ENCODE peak calls at places on chromosomes 16 and 17, in four cellular contexts. O, T, K and U are unnamed samples.

GRCh38 chr17:35801583-35802224 is 6.3 kb upstream of the MMP28 start:
- DNase-seq in O (peak), T (peak), K (peak), U (no peak)

GRCh38 chr17:65584604-65585521 is 23.4 kb upstream of the AXIN2 start:
- DNase-seq in O (no peak), T (no peak), K (peak), U (no peak)

GRCh38 chr16:27127293-27127692 is 60.6 kb downstream of the C16orf82 start:
- DNase-seq in O (no peak), T (no peak), K (no peak), U (no peak)

GRCh38 chr16:28063047-28063521 is 430 bp downstream of the GSG1L start:
- DNase-seq in O (no peak), T (no peak), K (no peak), U (no peak)

GRCh38 chr17:13160281-13160680 is 142.5 kb upstream of the ELAC2 start:
- DNase-seq in O (no peak), T (no peak), K (no peak), U (no peak)

GRCh38 chr17:18229771-18230170 is 4.3 kb downstream of the LLGL1 start:
- DNase-seq in O (no peak), T (no peak), K (no peak), U (no peak)

GRCh38 chr17:34736611-34737010 is 157.2 kb downstream of the TMEM132E start:
- DNase-seq in O (no peak), T (no peak), K (no peak), U (no peak)

GRCh38 chr16:19168173-19169080 is at the start of gene SYT17:
- DNase-seq in O (no peak), T (no peak), K (peak), U (no peak)

GRCh38 chr16:50086176-50086575 is 20.4 kb downstream of the HEATR3 start:
- DNase-seq in O (no peak), T (no peak), K (no peak), U (no peak)

GRCh38 chr17:81814748-81815645 is 11.0 kb downstream of the GCGR start:
- DNase-seq in O (no peak), T (no peak), K (no peak), U (no peak)

GRCh38 chr16:715448-716249 is 731 bp downstream of the METRN start:
- DNase-seq in O (peak), T (no peak), K (no peak), U (no peak)

GRCh38 chr17:73474370-73474988 is 162.7 kb upstream of the CDC42EP4 start:
- DNase-seq in O (peak), T (no peak), K (peak), U (peak)

GRCh38 chr16:47204736-47205499 is 61.2 kb upstream of the NETO2 start:
- DNase-seq in O (no peak), T (no peak), K (no peak), U (no peak)

GRCh38 chr17:11550431-11550830 is 47.8 kb upstream of the DNAH9 start:
- DNase-seq in O (no peak), T (no peak), K (no peak), U (no peak)

GRCh38 chr17:58693208-58693607 is 806 bp downstream of the RAD51C start:
- DNase-seq in O (no peak), T (peak), K (no peak), U (no peak)

GRCh38 chr17:4610162-4610561 is 25.8 kb downstream of the SMTNL2 start:
- DNase-seq in O (no peak), T (no peak), K (no peak), U (no peak)

GRCh38 chr17:65550075-65550635 is 11.3 kb downstream of the AXIN2 start:
- DNase-seq in O (no peak), T (no peak), K (no peak), U (no peak)

GRCh38 chr17:28712037-28712704 is 483 bp upstream of the PROCA1 start:
- DNase-seq in O (peak), T (peak), K (peak), U (no peak)

GRCh38 chr17:50102164-50102991 is 7.2 kb downstream of the PDK2 start:
- DNase-seq in O (no peak), T (no peak), K (peak), U (no peak)

GRCh38 chr17:55062921-55063320 is 94.4 kb downstream of the STXBP4 start:
- DNase-seq in O (no peak), T (no peak), K (no peak), U (no peak)

GRCh38 chr16:86515420-86515779 is 5.1 kb downstream of the FOXF1 start:
- DNase-seq in O (no peak), T (no peak), K (no peak), U (no peak)

GRCh38 chr16:3266873-3267537 is 10.6 kb upstream of the MEFV start:
- DNase-seq in O (no peak), T (no peak), K (no peak), U (no peak)

GRCh38 chr16:86664518-86665318 is 86.4 kb downstream of the FOXL1 start:
- DNase-seq in O (peak), T (peak), K (no peak), U (peak)

GRCh38 chr16:85123891-85124635 is 11.8 kb upstream of the CIBAR2 start:
- DNase-seq in O (no peak), T (no peak), K (peak), U (no peak)

GRCh38 chr17:82524540-82524939 is 5.0 kb downstream of the FOXK2 start:
- DNase-seq in O (no peak), T (no peak), K (no peak), U (no peak)

GRCh38 chr17:8818047-8818446 is 18.9 kb upstream of the MFSD6L start:
- DNase-seq in O (no peak), T (no peak), K (no peak), U (no peak)

GRCh38 chr16:51134876-51135275 is 16.2 kb downstream of the SALL1 start:
- DNase-seq in O (no peak), T (no peak), K (no peak), U (no peak)
- H3K4me3 ChIP-seq in O (no peak), T (no peak), K (peak), U (no peak)

GRCh38 chr17:78976907-78977680 is 2.6 kb downstream of the LGALS3BP start:
- DNase-seq in O (no peak), T (no peak), K (no peak), U (no peak)

GRCh38 chr17:78979780-78980623 is at the start of gene LGALS3BP:
- DNase-seq in O (peak), T (no peak), K (peak), U (peak)

GRCh38 chr17:78977992-78978973 is 1.4 kb downstream of the LGALS3BP start:
- DNase-seq in O (no peak), T (no peak), K (peak), U (no peak)

GRCh38 chr17:78974635-78975591 is 4.8 kb downstream of the LGALS3BP start:
- DNase-seq in O (peak), T (no peak), K (peak), U (peak)

GRCh38 chr17:78977681-78977943 is 2.1 kb downstream of the LGALS3BP start:
- DNase-seq in O (no peak), T (no peak), K (no peak), U (no peak)
- H3K4me3 ChIP-seq in O (no peak), T (no peak), K (peak), U (peak)

GRCh38 chr16:1781758-1782407 is 488 bp downstream of the SPSB3 start:
- DNase-seq in O (no peak), T (peak), K (peak), U (no peak)
- H3K4me3 ChIP-seq in O (peak), T (peak), K (peak), U (peak)

GRCh38 chr16:68269793-68270192 is 5.5 kb downstream of the SLC7A6 start:
- DNase-seq in O (no peak), T (no peak), K (no peak), U (no peak)

GRCh38 chr16:68270353-68270752 is 6.0 kb downstream of the SLC7A6 start:
- DNase-seq in O (no peak), T (no peak), K (no peak), U (no peak)

GRCh38 chr16:68265078-68265925 is 976 bp downstream of the SLC7A6 start:
- DNase-seq in O (peak), T (peak), K (peak), U (no peak)

GRCh38 chr16:68264128-68265077 is at the start of gene SLC7A6:
- DNase-seq in O (peak), T (peak), K (peak), U (no peak)

DNA sequence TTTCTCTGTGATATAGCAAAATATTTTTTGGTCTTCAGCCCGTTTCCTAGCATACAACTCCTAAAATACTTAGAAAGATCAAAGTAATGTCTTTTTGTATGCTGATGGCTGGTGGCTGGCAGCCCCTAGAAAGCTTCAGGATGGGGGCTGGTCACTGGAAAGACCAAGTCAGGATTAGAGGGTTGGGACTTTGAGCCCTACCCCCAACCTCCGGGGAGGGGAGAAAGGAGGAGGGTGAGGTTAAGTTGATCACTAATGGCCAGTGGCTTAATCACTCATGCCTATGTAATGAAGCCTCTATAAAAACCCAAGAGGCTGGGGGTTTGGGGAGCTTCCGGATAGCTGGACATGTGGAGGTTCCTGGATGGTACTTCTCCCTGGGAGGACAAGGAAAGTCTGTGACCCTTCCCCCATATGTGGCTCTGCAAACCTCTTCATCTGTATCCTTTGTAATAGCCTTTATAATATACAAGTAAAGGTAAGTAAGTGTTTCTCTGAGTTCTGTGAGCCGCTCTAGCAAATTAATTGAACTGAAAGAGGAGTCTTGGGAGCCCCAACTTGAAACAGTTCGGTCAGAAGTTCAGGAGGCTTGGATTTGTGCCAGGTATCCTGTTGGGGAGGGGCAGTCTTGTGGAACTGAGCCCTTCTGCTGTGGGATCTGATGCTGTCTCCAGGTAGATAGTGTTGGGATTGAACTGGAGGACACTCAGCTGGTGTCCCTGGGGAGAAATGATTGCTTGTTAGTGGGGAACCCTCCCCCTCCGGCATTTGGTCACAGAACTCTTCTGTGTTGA is 3.5 kb downstream of the SLC7A6 start:
- DNase-seq in O (no peak), T (no peak), K (no peak), U (peak)
- H3K4me3 ChIP-seq in O (no peak), T (no peak), K (no peak), U (peak)